ENCODE peak calls at places on chromosomes 4 and X, in six cellular contexts. N is CD8-positive, alpha-beta T cell; T is heart right ventricle; I is colonic mucosa; Z is IMR-90; D is endodermal cell. Y is an unnamed sample. For H3K9me3, the result is how much of the 10 kb centered on the place peaks cover.

GRCh38 chr4:185142563-185142910 is 529 bp upstream of the SLC25A4 start:
- DNase-seq in I (no peak), D (no peak), T (no peak), N (no peak), Z (no peak), Y (no peak)

GRCh38 chr4:112290341-112290740 is 4.6 kb upstream of the TIFA start:
- DNase-seq in Z (no peak), D (no peak), T (no peak), N (no peak), I (no peak), Y (no peak)

GRCh38 chr4:20254517-20255250 is 3.0 kb downstream of the SLIT2 start:
- DNase-seq in T (peak), D (peak), N (no peak), Z (peak), I (no peak), Y (peak)

GRCh38 chr4:174449152-174449551 is 73.1 kb downstream of the HPGD start:
- DNase-seq in T (no peak), I (no peak), Z (no peak), N (no peak), D (no peak), Y (no peak)

GRCh38 chrX:46330513-46330912 is 214.7 kb downstream of the ZNF674 start:
- DNase-seq in Z (no peak), T (no peak), D (no peak), N (no peak), I (no peak), Y (no peak)

GRCh38 chr4:47852121-47852520 is 14.3 kb upstream of the CORIN start:
- DNase-seq in Z (peak), N (no peak), T (no peak), D (no peak), I (no peak), Y (no peak)

GRCh38 chr4:76801621-76802545 is 96.1 kb downstream of the SOWAHB start:
- DNase-seq in I (no peak), T (peak), Z (no peak), D (peak), N (no peak), Y (no peak)

GRCh38 chrX:93422693-93423092 is 250.7 kb downstream of the NAP1L3 start:
- DNase-seq in D (peak), Z (peak), T (no peak), N (no peak), I (peak), Y (no peak)

GRCh38 chr4:171031338-171031737 is 781.9 kb upstream of the GALNTL6 start:
- DNase-seq in T (no peak), I (no peak), D (no peak), N (no peak), Z (no peak), Y (no peak)

GRCh38 chr4:146439437-146439836 is 82.3 kb downstream of the SLC10A7 start:
- DNase-seq in I (no peak), Z (no peak), T (no peak), N (no peak), D (no peak), Y (no peak)

GRCh38 chr4:89109841-89110540 is 1.3 kb upstream of the TIGD2 start:
- DNase-seq in T (no peak), I (no peak), D (no peak), Z (no peak), N (no peak), Y (no peak)

GRCh38 chr4:126697748-126698147 is 935.0 kb upstream of the INTU start:
- DNase-seq in T (no peak), D (no peak), N (no peak), I (no peak), Z (peak), Y (no peak)

GRCh38 chrX:38220024-38220935 is at the start of gene SRPX:
- DNase-seq in D (peak), T (peak), I (peak), N (no peak), Z (peak), Y (peak)

GRCh38 chrX:134236690-134237362 is at the start of gene CCDC160:
- DNase-seq in T (peak), N (no peak), D (peak), Z (no peak), I (peak), Y (peak)

GRCh38 chr4:188383180-188383579 is 243.9 kb downstream of the TRIML1 start:
- DNase-seq in N (no peak), T (no peak), I (no peak), D (no peak), Z (no peak), Y (no peak)

GRCh38 chrX:87525771-87526229 is 8.2 kb downstream of the KLHL4 start:
- DNase-seq in N (no peak), Z (peak), T (no peak), D (no peak), I (no peak), Y (no peak)

GRCh38 chrX:22159071-22159470 is 113.6 kb upstream of the CBLL2 start:
- DNase-seq in Z (peak), T (no peak), D (no peak), N (no peak), I (no peak), Y (no peak)

GRCh38 chrX:109740076-109740809 is 7.2 kb upstream of the ACSL4 start:
- DNase-seq in D (no peak), I (no peak), N (no peak), Z (peak), T (no peak), Y (no peak)

GRCh38 chr4:37767546-37767945 is 58.9 kb upstream of the PGM2 start:
- DNase-seq in Z (peak), N (no peak), T (peak), I (peak), D (no peak), Y (peak)

GRCh38 chr4:6076391-6076790 is 58.2 kb upstream of the C4orf50 start:
- DNase-seq in Z (no peak), I (no peak), N (no peak), D (peak), T (no peak), Y (no peak)
- TF ChIP-seq CTCF in Z (no peak), I (no peak), N (no peak), D (peak), T (no peak), Y (no peak)

GRCh38 chrX:1009771-1010170 is 202.7 kb downstream of the CRLF2 start:
- DNase-seq in N (no peak), D (no peak), I (no peak), T (no peak), Z (no peak), Y (no peak)

GRCh38 chrX:1011632-1012283 is 200.7 kb downstream of the CRLF2 start:
- DNase-seq in N (no peak), I (no peak), T (no peak), Z (no peak), D (no peak), Y (no peak)

GRCh38 chrX:1012678-1013300 is 199.7 kb downstream of the CRLF2 start:
- DNase-seq in D (peak), T (no peak), Z (no peak), N (no peak), I (no peak), Y (no peak)
- H3K9me3 ChIP-seq in D (under half), T (under half), Z (under half), N (under half), I (under half), Y (under half)

GRCh38 chr4:83585982-83586508 is 50.1 kb downstream of the GPAT3 start:
- DNase-seq in T (no peak), D (no peak), Z (no peak), I (no peak), N (no peak), Y (no peak)

GRCh38 chr4:83581411-83582288 is 45.7 kb downstream of the GPAT3 start:
- DNase-seq in D (no peak), I (no peak), N (no peak), Z (no peak), T (no peak), Y (no peak)

GRCh38 chr4:83582289-83582756 is 46.4 kb downstream of the GPAT3 start:
- DNase-seq in I (peak), D (peak), Z (no peak), T (peak), N (no peak), Y (no peak)
- TF ChIP-seq CTCF in I (no peak), D (peak), Z (no peak), T (peak), N (no peak), Y (no peak)

GRCh38 chrX:153052534-153052933 is 3.7 kb upstream of the PNMA3 start:
- DNase-seq in D (no peak), T (no peak), N (no peak), I (no peak), Z (no peak), Y (no peak)

DNA sequence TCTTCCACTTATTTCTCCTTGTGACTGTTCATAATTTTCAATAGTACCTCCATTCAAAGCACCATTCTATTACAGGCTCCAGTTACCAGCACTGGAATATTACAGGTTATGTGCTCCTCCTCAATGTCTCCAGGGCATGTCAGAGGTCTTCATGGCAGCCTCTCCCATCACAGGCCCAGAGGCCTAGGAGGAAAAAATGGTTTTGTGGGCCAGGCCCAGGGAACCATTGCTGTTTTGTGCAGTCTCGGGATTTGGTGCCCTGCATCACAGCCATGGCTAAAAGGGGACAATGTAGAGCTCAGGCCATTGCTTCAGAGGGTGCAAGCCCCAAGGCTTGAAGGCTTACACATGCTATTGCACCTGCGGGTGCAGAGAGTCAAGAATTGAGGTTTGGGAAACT is 7.2 kb upstream of the PNMA3 start:
- DNase-seq in D (no peak), N (no peak), Z (no peak), I (no peak), T (no peak), Y (no peak)
- H3K9me3 ChIP-seq in D (under half), N (under half), Z (under half), I (under half), T (under half), Y (under half)

GRCh38 chrX:23403849-23404248 is 69.2 kb downstream of the PTCHD1 start:
- DNase-seq in Z (no peak), T (no peak), I (no peak), D (peak), N (no peak), Y (no peak)
- TF ChIP-seq CTCF in Z (no peak), T (no peak), I (no peak), D (peak), N (no peak), Y (no peak)

GRCh38 chrX:2464677-2465166 is 36.1 kb downstream of the DHRSX start:
- DNase-seq in T (no peak), Z (no peak), I (no peak), N (no peak), D (peak), Y (no peak)

GRCh38 chrX:2468406-2469195 is 32.2 kb downstream of the DHRSX start:
- DNase-seq in D (no peak), T (no peak), I (no peak), Z (no peak), N (no peak), Y (no peak)

GRCh38 chrX:2463973-2464676 is 36.7 kb downstream of the DHRSX start:
- DNase-seq in T (no peak), N (no peak), Z (no peak), I (no peak), D (peak), Y (no peak)

GRCh38 chrX:2469196-2469685 is 31.5 kb downstream of the DHRSX start:
- DNase-seq in I (no peak), T (no peak), Z (no peak), N (no peak), D (no peak), Y (no peak)

GRCh38 chrX:2466876-2467656 is 33.7 kb downstream of the DHRSX start:
- DNase-seq in T (no peak), I (no peak), D (no peak), Z (no peak), N (no peak), Y (no peak)
- H3K9me3 ChIP-seq in T (under half), I (under half), D (half or more), Z (under half), N (under half), Y (under half)

GRCh38 chrX:149948001-149948400 is 9.7 kb upstream of the EOLA2 start:
- DNase-seq in T (no peak), D (peak), Z (no peak), N (no peak), I (no peak), Y (no peak)

GRCh38 chrX:149949743-149950436 is 11.6 kb upstream of the EOLA2 start:
- DNase-seq in D (no peak), I (no peak), T (no peak), N (no peak), Z (peak), Y (no peak)

DNA sequence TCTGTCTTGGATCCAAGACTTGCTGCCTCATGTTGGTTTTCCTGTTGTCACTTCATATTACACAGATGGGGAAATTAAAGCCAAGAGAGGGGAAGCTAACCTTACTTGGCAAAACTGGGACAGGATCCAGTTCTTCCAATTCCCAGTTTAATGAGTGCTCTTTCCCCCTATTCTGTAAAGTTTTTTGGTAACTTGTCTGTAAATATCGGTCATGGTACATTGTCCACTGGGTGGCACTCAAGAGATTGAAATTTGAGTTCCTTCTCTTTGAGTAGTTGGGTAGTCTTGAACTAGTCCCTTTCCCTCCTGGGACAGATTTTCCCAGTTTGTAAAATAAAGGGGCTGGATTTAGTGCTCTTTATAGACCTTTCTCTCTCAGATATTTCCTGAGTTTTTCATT is 12.4 kb upstream of the EOLA2 start:
- DNase-seq in N (no peak), I (peak), T (no peak), Z (peak), D (no peak), Y (no peak)
- TF ChIP-seq CTCF in N (no peak), I (no peak), T (peak), Z (peak), D (peak), Y (no peak)

GRCh38 chrX:66833426-66833825 is 194.5 kb upstream of the EDA2R start:
- DNase-seq in N (no peak), Z (no peak), I (no peak), T (no peak), D (no peak), Y (no peak)
- H3K9me3 ChIP-seq in N (under half), Z (under half), I (under half), T (under half), D (under half), Y (under half)

GRCh38 chrX:72554448-72555140 is 18.0 kb downstream of the HDAC8 start:
- DNase-seq in N (no peak), T (peak), Z (no peak), I (peak), D (peak), Y (no peak)
- TF ChIP-seq CTCF in N (no peak), T (no peak), Z (no peak), I (no peak), D (peak), Y (no peak)

GRCh38 chrX:47976254-47977151 is 27.3 kb downstream of the ZNF182 start:
- DNase-seq in D (no peak), Z (no peak), N (no peak), T (no peak), I (no peak), Y (no peak)
- H3K9me3 ChIP-seq in D (half or more), Z (half or more), N (under half), T (under half), I (under half), Y (under half)